ENCODE peak calls at places on chromosome 22, in six cellular contexts. K, I, L, S, P and R are unnamed samples.

GRCh38 chr22:17368727-17369552 is at the start of gene CECR2:
- DNase-seq in K (no peak), S (no peak), L (no peak), P (no peak), I (peak), R (no peak)

GRCh38 chr22:36806824-36807223 is 10.0 kb downstream of the PVALB start:
- DNase-seq in I (no peak), L (no peak), S (no peak), P (no peak), K (no peak), R (peak)

GRCh38 chr22:39477542-39477941 is 20.7 kb downstream of the MGAT3 start:
- DNase-seq in I (no peak), L (no peak), P (no peak), K (no peak), S (no peak), R (no peak)

GRCh38 chr22:37020192-37020479 is 594 bp downstream of the MPST start:
- DNase-seq in K (peak), P (no peak), I (no peak), S (peak), L (peak), R (peak)

GRCh38 chr22:48739348-48740085 is 1088.2 kb downstream of the BRD1 start:
- DNase-seq in K (no peak), L (no peak), I (no peak), S (no peak), P (no peak), R (no peak)

GRCh38 chr22:45535400-45535799 is 32.7 kb downstream of the FBLN1 start:
- DNase-seq in P (no peak), L (no peak), K (no peak), S (no peak), I (no peak), R (no peak)

GRCh38 chr22:32830473-32830872 is 29.0 kb downstream of the TIMP3 start:
- DNase-seq in P (no peak), I (no peak), S (no peak), K (no peak), L (no peak), R (no peak)

GRCh38 chr22:21669026-21669425 is 3.2 kb downstream of the PPIL2 start:
- DNase-seq in S (no peak), I (no peak), K (peak), P (no peak), L (no peak), R (no peak)

GRCh38 chr22:25395468-25395867 is 169.0 kb upstream of the GRK3 start:
- DNase-seq in S (no peak), I (no peak), L (no peak), K (no peak), P (no peak), R (no peak)

GRCh38 chr22:44954113-44954512 is 55.7 kb downstream of the PHF21B start:
- DNase-seq in P (no peak), I (no peak), S (no peak), L (no peak), K (no peak), R (no peak)

GRCh38 chr22:30596199-30596598 is 4.5 kb upstream of the PES1 start:
- DNase-seq in S (no peak), L (no peak), P (no peak), I (no peak), K (no peak), R (no peak)
- TF ChIP-seq CTCF in S (no peak), L (no peak), P (no peak), I (no peak), K (no peak), R (no peak)

GRCh38 chr22:23787600-23787896 is 782 bp downstream of the SMARCB1 start:
- DNase-seq in P (no peak), K (no peak), I (no peak), L (no peak), S (no peak), R (no peak)

GRCh38 chr22:23790819-23791736 is 4.3 kb downstream of the SMARCB1 start:
- DNase-seq in I (no peak), P (no peak), L (peak), K (no peak), S (peak), R (peak)

GRCh38 chr22:23789638-23790037 is 2.9 kb downstream of the SMARCB1 start:
- DNase-seq in I (no peak), K (no peak), P (no peak), L (no peak), S (no peak), R (no peak)

GRCh38 chr22:23787910-23788309 is 1.1 kb downstream of the SMARCB1 start:
- DNase-seq in I (no peak), L (no peak), S (no peak), K (no peak), P (no peak), R (no peak)

DNA sequence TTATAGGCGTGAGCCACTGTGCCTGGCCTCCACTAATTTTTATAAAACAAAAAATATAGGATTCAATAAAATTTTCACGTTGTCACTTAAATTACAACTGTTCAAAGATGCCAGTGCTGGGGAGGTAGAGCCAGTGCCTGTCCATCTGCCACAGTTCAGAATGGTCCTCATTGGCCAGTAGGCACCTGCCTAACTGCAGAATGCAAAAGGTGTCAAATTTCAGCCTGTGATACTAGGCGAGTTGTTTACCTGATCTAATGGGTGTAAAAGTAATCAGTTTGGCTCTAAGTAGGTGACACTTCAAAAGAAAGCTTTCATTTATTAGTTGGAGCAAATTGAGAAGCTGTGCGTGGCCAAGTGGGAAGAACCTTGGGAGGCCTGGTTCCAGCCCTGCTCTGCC is 2.4 kb downstream of the SMARCB1 start:
- DNase-seq in P (no peak), L (no peak), I (no peak), S (no peak), K (no peak), R (no peak)
- H3K4me3 ChIP-seq in P (no peak), L (no peak), I (no peak), S (no peak), K (no peak), R (no peak)

DNA sequence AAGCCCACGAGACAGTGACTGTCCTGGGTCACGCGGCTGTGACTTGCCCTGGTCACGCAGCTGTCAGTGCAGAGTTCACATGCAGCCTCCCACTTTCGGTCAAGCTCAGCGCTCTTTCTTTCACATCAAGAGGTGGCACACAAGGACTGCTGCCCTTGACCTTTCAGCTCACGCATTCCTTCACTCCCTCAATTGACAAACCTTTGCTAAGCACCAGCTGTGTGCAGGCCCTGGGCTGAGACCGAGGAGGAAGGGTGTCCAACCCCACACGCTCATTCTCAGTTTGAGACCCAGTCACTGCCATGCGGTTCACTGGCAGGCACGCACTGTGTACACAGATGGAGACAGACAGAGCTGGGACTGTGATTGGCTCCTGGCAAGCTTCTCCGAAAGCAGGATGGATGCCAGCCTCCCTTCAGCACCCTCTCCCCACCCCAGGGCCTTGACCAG is 70.3 kb downstream of the SCUBE1 start:
- DNase-seq in P (no peak), I (no peak), K (no peak), S (no peak), L (no peak), R (no peak)
- TF ChIP-seq CTCF in P (no peak), I (no peak), K (no peak), S (no peak), L (no peak), R (no peak)

DNA sequence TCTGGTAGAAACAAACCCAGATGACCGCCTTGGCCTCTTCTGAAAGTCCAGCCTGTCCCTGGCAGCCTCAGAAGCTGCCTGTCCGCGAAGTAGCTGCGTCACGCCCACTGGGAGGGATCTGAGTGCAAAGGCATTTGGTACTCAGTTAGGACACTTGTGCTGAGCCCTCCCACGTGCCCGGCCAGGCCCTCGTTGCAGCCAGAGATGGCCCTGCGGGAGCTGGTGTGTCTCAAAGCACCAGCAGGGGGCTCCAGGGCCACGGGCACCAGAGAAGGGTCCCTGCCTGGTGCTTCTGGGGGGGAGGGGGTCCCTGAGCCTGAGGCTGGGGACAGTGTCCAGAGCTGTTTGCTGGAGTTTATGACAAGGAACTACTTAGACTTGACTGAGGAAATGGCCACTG is 5.8 kb downstream of the SELENOO start:
- DNase-seq in K (peak), S (peak), L (peak), P (no peak), I (peak), R (peak)
- H3K4me3 ChIP-seq in K (no peak), S (no peak), L (no peak), P (no peak), I (no peak), R (no peak)

GRCh38 chr22:28373841-28374240 is 305.8 kb downstream of the TTC28 start:
- DNase-seq in L (peak), S (no peak), K (no peak), I (no peak), P (no peak), R (peak)
- TF ChIP-seq CTCF in L (no peak), S (no peak), K (no peak), I (no peak), P (no peak), R (no peak)

DNA sequence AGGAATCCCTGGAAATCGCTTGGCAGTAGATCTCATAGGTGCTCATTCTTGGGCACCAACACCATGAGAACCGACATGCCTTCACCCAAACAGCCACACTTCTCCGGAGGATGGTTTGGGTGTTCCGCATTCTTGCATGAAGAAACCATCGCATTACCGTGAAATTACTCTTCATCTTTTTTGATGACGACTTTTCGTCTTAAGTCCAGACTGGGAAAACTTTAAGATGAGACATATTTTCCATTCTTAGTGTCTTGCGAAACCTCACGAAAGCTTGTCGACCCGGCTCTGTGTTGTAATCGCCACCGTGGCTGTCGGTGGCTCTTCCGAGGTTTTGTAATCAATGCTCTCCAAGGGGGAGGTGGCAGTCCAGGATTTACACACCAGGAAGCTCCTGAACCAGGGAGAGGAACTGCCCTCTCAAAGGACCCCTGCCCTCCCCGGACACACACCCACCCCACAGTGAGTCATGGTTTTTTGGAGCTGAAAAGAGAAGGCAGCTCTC is 1.7 kb downstream of the TOM1 start:
- DNase-seq in I (peak), K (peak), S (peak), P (no peak), L (peak), R (peak)
- H3K4me3 ChIP-seq in I (no peak), K (peak), S (peak), P (no peak), L (peak), R (peak)

GRCh38 chr22:19728271-19728670 is 4.9 kb downstream of the GP1BB start:
- DNase-seq in K (no peak), S (no peak), P (no peak), I (no peak), L (no peak), R (no peak)

GRCh38 chr22:19729507-19729906 is 6.2 kb downstream of the GP1BB start:
- DNase-seq in L (no peak), S (no peak), P (no peak), I (no peak), K (no peak), R (no peak)

GRCh38 chr22:19728836-19729235 is 5.5 kb downstream of the GP1BB start:
- DNase-seq in L (no peak), K (no peak), S (no peak), P (no peak), I (no peak), R (no peak)

GRCh38 chr22:19724927-19725661 is 1.8 kb downstream of the GP1BB start:
- DNase-seq in L (no peak), I (no peak), P (no peak), S (no peak), K (no peak), R (no peak)

DNA sequence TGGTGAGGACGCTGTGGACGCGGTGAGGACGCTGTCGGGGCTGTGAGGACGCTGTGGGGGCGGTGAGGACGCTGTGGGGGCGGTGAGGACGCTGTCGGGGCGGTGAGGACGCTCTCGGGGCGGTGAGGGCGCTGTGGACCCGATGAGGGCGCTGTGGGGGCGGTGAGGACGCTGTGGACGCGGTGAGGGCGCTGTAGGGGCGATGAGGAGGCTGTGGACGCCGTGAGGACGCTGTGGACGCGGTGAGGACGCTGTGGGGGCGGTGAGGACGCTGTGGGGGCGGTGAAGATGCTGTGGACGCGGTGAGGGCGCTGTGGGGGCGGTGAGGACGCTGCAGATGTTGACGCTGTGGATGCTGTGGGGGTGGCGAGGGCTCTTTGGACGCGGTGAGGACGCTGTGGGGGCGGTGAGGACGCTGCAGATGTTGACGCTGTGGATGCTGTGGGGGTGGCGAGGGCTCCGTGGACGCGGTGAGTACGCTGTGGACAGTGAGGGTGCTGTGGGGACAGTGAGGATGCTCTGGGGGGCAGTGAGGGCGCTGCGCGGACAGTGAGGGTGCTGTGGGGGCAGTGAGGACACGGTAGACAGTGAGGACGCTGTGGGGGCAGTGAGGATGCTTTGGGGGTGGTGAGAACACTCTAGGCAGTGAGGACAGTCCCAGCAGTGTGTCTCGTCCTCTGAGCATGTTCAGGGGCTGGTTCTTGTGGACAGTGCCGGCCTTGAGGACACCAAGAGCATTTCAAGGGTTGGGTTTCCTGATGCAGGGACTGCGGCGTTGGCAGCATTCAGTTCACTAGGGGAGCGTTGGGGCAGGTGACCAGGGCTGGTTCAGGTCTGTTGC is 4.2 kb downstream of the GP1BB start:
- DNase-seq in S (no peak), L (no peak), P (no peak), K (no peak), I (no peak), R (no peak)
- TF ChIP-seq CTCF in S (no peak), L (no peak), P (no peak), K (no peak), I (no peak), R (no peak)

GRCh38 chr22:19639610-19640135 is 74.6 kb upstream of the SEPTIN5 start:
- DNase-seq in L (no peak), K (no peak), S (no peak), I (no peak), P (no peak), R (no peak)

GRCh38 chr22:19643448-19644313 is 70.6 kb upstream of the SEPTIN5 start:
- DNase-seq in L (no peak), P (no peak), I (no peak), K (no peak), S (no peak), R (peak)

GRCh38 chr22:19640306-19640705 is 74.0 kb upstream of the SEPTIN5 start:
- DNase-seq in S (no peak), K (no peak), I (no peak), L (no peak), P (no peak), R (no peak)

GRCh38 chr22:19641983-19642451 is 72.3 kb upstream of the SEPTIN5 start:
- DNase-seq in S (no peak), K (no peak), I (no peak), L (no peak), P (no peak), R (no peak)

DNA sequence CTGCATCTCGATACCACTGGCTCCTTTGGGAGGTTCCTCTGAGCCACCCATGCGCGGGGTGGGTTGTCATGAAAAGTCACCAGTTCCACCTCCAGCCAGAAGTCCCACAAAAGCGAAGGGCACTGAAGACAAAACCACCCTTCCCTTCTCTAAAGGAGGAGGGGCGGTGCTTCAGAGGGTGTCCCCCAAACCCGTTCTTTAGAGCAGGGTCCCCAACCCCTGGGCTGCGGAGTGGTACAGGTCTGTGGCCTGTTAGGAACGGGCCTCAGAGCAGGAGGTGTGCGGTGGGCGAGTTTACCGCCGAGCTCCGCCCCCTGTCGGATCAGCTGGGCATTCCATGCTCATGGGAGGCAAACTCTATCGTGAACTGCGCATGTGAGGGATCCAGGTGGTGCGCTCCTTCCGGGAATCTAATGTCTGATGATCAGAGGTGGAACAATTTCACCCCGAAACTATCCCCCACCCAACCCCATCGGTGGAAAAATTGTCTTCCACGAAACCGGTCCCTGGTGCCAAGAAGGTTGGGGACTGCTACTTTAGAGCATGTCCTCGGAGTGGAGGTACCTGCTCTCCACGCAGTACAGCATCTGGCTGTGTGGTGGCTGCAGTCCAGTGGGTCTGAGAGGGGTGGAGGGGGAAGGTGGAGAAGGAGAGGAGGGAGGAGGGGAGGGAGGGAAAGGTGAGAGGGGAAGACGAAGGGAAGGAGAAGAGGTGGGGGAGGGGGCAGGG is 72.9 kb upstream of the SEPTIN5 start:
- DNase-seq in S (no peak), K (peak), I (no peak), P (no peak), L (no peak), R (no peak)
- H3K4me3 ChIP-seq in S (no peak), K (peak), I (no peak), P (no peak), L (no peak), R (no peak)